ENCODE peak calls at places on chromosomes 11 and 22, in four cellular contexts. X is AG09309, N is esophagus muscularis mucosa, J is coronary artery. O is an unnamed sample.

GRCh38 chr22:42969348-42969975 is 45.5 kb downstream of the PACSIN2 start:
- DNase-seq in N (no peak), J (no peak), X (peak; percentile 95), O (no peak)

GRCh38 chr11:14974723-14975587 is 2.8 kb upstream of the CALCA start:
- DNase-seq in J (no peak), N (no peak), X (no peak), O (no peak)

GRCh38 chr11:96257972-96258951 is 84.7 kb downstream of the MAML2 start:
- DNase-seq in J (no peak), X (no peak), N (no peak), O (no peak)

GRCh38 chr11:114776956-114777355 is 98.6 kb downstream of the NXPE2 start:
- DNase-seq in N (no peak), J (no peak), X (no peak), O (no peak)

GRCh38 chr22:30245181-30245984 is 1.2 kb downstream of the LIF start:
- DNase-seq in J (no peak), X (no peak), N (no peak), O (no peak)

GRCh38 chr11:126607374-126607773 is 251.9 kb downstream of the ST3GAL4 start:
- DNase-seq in N (no peak), X (peak; percentile 38), J (no peak), O (no peak)

GRCh38 chr11:108947654-108948570 is 283.0 kb downstream of the DDX10 start:
- DNase-seq in N (no peak), X (no peak), J (no peak), O (no peak)

GRCh38 chr11:67372993-67373915 is at the start of gene CLCF1:
- DNase-seq in X (no peak), J (no peak), N (no peak), O (peak; percentile 89)

GRCh38 chr11:128862913-128863660 is 4.0 kb downstream of the KCNJ1 start:
- DNase-seq in X (peak; percentile 43), J (no peak), N (no peak), O (no peak)

GRCh38 chr11:129280027-129280811 is 88.1 kb upstream of the ARHGAP32 start:
- DNase-seq in J (no peak), X (no peak), N (no peak), O (no peak)

GRCh38 chr11:67051945-67052488 is 4.6 kb upstream of the RHOD start:
- DNase-seq in J (no peak), X (no peak), N (no peak), O (no peak)

GRCh38 chr11:108592591-108593213 is 866 bp downstream of the EXPH5 start:
- DNase-seq in J (no peak), X (no peak), N (no peak), O (no peak)

GRCh38 chr11:131691558-131692041 is 321.2 kb downstream of the NTM start:
- DNase-seq in X (no peak), J (no peak), N (no peak), O (no peak)

GRCh38 chr22:24028533-24028932 is 17.4 kb downstream of the CABIN1 start:
- DNase-seq in N (no peak), J (no peak), X (no peak), O (no peak)

GRCh38 chr11:774873-775592 is 2.3 kb downstream of the GATD1 start:
- DNase-seq in X (no peak), J (no peak), N (no peak), O (no peak)

GRCh38 chr22:46587067-46587471 is 33.1 kb upstream of the GRAMD4 start:
- DNase-seq in N (no peak), X (no peak), J (no peak), O (no peak)

GRCh38 chr11:59145534-59145933 is 2.9 kb downstream of the FAM111A start:
- DNase-seq in N (no peak), J (no peak), X (peak; percentile 73), O (no peak)

GRCh38 chr11:62242021-62242420 is at the start of gene SCGB1D2:
- DNase-seq in J (no peak), N (no peak), X (no peak), O (no peak)

GRCh38 chr11:111459506-111460270 is 52.5 kb downstream of the BTG4 start:
- DNase-seq in N (peak; percentile 68), X (no peak), J (peak; percentile 59), O (peak; percentile 69)

GRCh38 chr11:117145393-117145761 is 1.3 kb downstream of the PAFAH1B2 start:
- DNase-seq in J (no peak), N (no peak), X (no peak), O (no peak)
- TF ChIP-seq CTCF in J (no peak), N (no peak), X (peak; percentile 30), O (peak; percentile 30)

DNA sequence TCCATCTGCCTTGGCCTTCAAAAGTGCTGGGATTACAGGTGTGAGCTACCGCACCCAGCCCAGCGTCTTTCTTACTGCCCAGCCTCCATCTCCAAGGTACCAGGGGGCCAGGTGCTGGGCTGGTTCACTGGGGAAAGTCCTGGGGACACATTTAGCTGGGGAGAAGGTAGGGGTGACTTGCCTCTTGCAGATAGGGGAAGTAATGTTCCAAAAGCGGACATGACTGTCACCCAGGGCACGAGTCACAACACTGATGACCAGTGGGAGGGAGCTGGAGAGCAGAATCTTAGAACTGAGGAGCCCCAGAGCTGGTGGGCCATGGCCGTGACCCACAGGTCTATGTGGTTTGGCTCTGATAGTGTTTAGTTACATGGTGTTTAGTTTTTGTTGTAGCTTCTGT is 2.4 kb upstream of the SLC15A3 start:
- DNase-seq in X (no peak), J (no peak), N (no peak), O (no peak)
- TF ChIP-seq CTCF in X (no peak), J (no peak), N (no peak), O (no peak)

GRCh38 chr22:19640306-19640705 is 74.0 kb upstream of the SEPTIN5 start:
- DNase-seq in J (no peak), N (no peak), X (no peak), O (no peak)

GRCh38 chr22:19639610-19640135 is 74.6 kb upstream of the SEPTIN5 start:
- DNase-seq in J (peak; percentile 35), X (no peak), N (no peak), O (no peak)

GRCh38 chr22:19643448-19644313 is 70.6 kb upstream of the SEPTIN5 start:
- DNase-seq in N (no peak), X (no peak), J (peak; percentile 26), O (no peak)

GRCh38 chr22:19641983-19642451 is 72.3 kb upstream of the SEPTIN5 start:
- DNase-seq in X (no peak), N (no peak), J (peak; percentile 36), O (no peak)

DNA sequence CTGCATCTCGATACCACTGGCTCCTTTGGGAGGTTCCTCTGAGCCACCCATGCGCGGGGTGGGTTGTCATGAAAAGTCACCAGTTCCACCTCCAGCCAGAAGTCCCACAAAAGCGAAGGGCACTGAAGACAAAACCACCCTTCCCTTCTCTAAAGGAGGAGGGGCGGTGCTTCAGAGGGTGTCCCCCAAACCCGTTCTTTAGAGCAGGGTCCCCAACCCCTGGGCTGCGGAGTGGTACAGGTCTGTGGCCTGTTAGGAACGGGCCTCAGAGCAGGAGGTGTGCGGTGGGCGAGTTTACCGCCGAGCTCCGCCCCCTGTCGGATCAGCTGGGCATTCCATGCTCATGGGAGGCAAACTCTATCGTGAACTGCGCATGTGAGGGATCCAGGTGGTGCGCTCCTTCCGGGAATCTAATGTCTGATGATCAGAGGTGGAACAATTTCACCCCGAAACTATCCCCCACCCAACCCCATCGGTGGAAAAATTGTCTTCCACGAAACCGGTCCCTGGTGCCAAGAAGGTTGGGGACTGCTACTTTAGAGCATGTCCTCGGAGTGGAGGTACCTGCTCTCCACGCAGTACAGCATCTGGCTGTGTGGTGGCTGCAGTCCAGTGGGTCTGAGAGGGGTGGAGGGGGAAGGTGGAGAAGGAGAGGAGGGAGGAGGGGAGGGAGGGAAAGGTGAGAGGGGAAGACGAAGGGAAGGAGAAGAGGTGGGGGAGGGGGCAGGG is 72.9 kb upstream of the SEPTIN5 start:
- DNase-seq in N (no peak), X (no peak), J (peak; percentile 31), O (no peak)
- TF ChIP-seq CTCF in N (no peak), X (peak; percentile 47), J (no peak), O (peak; percentile 47)

GRCh38 chr11:76444384-76445121 is at the start of gene EMSY:
- DNase-seq in J (peak; percentile 98), X (peak; percentile 100), N (peak; percentile 99), O (peak; percentile 98)
- TF ChIP-seq CTCF in J (no peak), X (no peak), N (no peak), O (no peak)

DNA sequence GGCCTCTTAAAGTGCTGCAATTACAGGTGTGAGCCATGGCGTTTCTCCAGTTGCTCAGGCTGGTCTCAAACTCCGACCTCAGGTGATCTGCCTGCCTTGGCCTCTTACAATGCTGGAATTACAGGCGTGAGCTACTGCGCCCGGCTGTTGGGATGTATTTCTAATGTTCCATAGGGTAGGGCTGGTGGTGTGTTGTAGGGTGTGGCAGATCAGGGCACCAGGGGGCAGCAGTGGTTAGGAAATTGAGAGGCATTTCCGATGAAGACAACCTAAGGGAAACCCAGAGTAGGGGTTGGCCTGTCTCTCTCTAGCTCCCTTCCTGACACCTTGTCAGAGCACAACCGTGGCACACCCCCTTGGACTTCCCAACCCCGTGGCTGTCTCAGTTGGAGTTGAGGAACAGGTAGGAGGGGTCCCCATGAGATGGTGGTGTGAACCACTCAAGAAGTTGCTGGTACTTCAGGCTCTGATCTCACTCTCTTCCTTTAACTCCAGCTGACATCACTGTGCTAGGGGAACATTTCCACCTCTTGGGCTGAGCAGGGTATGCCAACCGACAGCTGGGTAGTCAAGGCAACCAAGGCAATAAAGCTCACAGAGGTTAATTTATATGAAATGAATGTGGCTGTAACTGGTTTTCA is 32.9 kb downstream of the YWHAH start:
- DNase-seq in J (no peak), X (no peak), N (no peak), O (peak; percentile 86)
- TF ChIP-seq CTCF in J (no peak), X (peak; percentile 84), N (peak; percentile 48), O (peak; percentile 68)

O was measured in osteocyte.